ENCODE peak calls at places on chromosomes 13 and 19, in eight cellular contexts. H is SK-N-SH, Z is neural progenitor cell, W is PC-3, R is GM23338, C is HCT116, L is OCI-LY7, B is hepatocyte. T is an unnamed sample.

GRCh38 chr19:36225219-36225892 is 10.4 kb downstream of the ZNF146 start:
- DNase-seq in H (no peak), Z (no peak), W (peak; percentile 26), R (no peak), C (no peak), L (no peak), B (no peak), T (no peak)

GRCh38 chr19:48757741-48758144 is 2.4 kb downstream of the FGF21 start:
- DNase-seq in H (no peak), Z (no peak), W (no peak), R (no peak), C (no peak), L (no peak), B (no peak), T (no peak)

GRCh38 chr13:29434217-29434940 is 161.1 kb downstream of the SLC7A1 start:
- DNase-seq in H (peak; percentile 21), Z (no peak), W (no peak), R (no peak), C (no peak), L (peak; percentile 92), B (no peak), T (peak; percentile 51)

GRCh38 chr13:49733181-49733951 is 42.1 kb upstream of the EBPL start:
- DNase-seq in H (no peak), Z (no peak), W (no peak), R (no peak), C (no peak), L (no peak), B (peak; percentile 22), T (no peak)

GRCh38 chr19:2476451-2477140 is 669 bp downstream of the GADD45B start:
- DNase-seq in H (peak; percentile 66), Z (peak; percentile 73), W (peak; percentile 39), R (peak; percentile 74), C (no peak), L (peak; percentile 59), B (peak; percentile 60), T (peak; percentile 65)

GRCh38 chr13:79794936-79795335 is 314.0 kb downstream of the NDFIP2 start:
- DNase-seq in H (no peak), Z (no peak), W (no peak), R (no peak), C (no peak), L (no peak), B (no peak), T (no peak)

GRCh38 chr13:106197506-106197905 is 338.0 kb downstream of the EFNB2 start:
- DNase-seq in H (no peak), Z (no peak), W (no peak), R (no peak), C (no peak), L (no peak), B (no peak), T (no peak)

GRCh38 chr19:1045247-1045603 is 5.3 kb downstream of the ABCA7 start:
- DNase-seq in H (peak; percentile 72), Z (peak; percentile 60), W (peak; percentile 66), R (peak; percentile 98), C (peak; percentile 95), L (peak; percentile 99), B (no peak), T (peak; percentile 66)

GRCh38 chr19:43636121-43636683 is 3.4 kb downstream of the CADM4 start:
- DNase-seq in H (no peak), Z (peak; percentile 62), W (no peak), R (peak; percentile 90), C (no peak), L (no peak), B (no peak), T (no peak)

GRCh38 chr13:98315466-98315865 is 138.4 kb upstream of the RNF113B start:
- DNase-seq in H (no peak), Z (no peak), W (no peak), R (no peak), C (no peak), L (no peak), B (no peak), T (no peak)

GRCh38 chr13:109483369-109483768 is 303.0 kb downstream of the IRS2 start:
- DNase-seq in H (no peak), Z (no peak), W (no peak), R (no peak), C (no peak), L (no peak), B (no peak), T (no peak)

GRCh38 chr13:46668302-46668720 is 115.3 kb downstream of the LRCH1 start:
- DNase-seq in H (no peak), Z (no peak), W (peak; percentile 62), R (no peak), C (no peak), L (peak; percentile 18), B (no peak), T (no peak)

GRCh38 chr13:102707465-102707864 is 12.6 kb upstream of the METTL21C start:
- DNase-seq in H (peak; percentile 53), Z (no peak), W (peak; percentile 84), R (no peak), C (no peak), L (no peak), B (no peak), T (no peak)

GRCh38 chr19:33763661-33764343 is 32.9 kb upstream of the KCTD15 start:
- DNase-seq in H (peak; percentile 91), Z (no peak), W (no peak), R (peak; percentile 30), C (no peak), L (no peak), B (no peak), T (no peak)

GRCh38 chr19:42287826-42288107 is 14.2 kb upstream of the PRR19 start:
- DNase-seq in H (no peak), Z (no peak), W (no peak), R (no peak), C (no peak), L (no peak), B (no peak), T (no peak)

GRCh38 chr13:60944863-60945262 is 470.8 kb downstream of the PCDH20 start:
- DNase-seq in H (no peak), Z (no peak), W (no peak), R (no peak), C (no peak), L (no peak), B (no peak), T (no peak)
- TF ChIP-seq CTCF in H (no peak), Z (no peak), W (no peak), R (no peak), C (no peak), L (no peak), B (no peak), T (no peak)

GRCh38 chr13:40631605-40632004 is 34.8 kb downstream of the FOXO1 start:
- DNase-seq in H (no peak), Z (no peak), W (no peak), R (no peak), C (no peak), L (no peak), B (no peak), T (no peak)
- H3K4me1 ChIP-seq in H (no peaks in the 10 kb centered on the region), Z (no peaks in the 10 kb centered on the region), W (no peaks in the 10 kb centered on the region), R (peaks cover 49% of the 10 kb centered on the region), C (no peaks in the 10 kb centered on the region), L (peaks cover 66% of the 10 kb centered on the region), B (no peaks in the 10 kb centered on the region), T (no peaks in the 10 kb centered on the region)

DNA sequence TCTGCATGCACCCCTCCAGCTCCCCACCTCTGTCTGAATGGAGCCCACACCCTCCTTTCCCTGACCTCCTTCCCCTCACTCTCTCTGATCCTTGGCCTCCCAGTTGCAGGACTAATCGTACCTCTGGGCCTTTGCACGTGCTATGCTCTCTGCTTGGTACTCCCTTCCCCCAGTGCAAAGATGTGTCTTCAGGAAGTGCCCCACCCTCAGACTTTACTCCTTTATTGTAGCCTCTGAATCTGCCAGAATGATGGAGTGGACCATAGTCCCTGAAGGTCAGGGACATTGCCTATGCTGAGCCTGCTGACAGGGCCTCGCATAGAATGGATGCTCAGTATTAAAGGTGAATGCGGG is 1.3 kb upstream of the JUND start:
- DNase-seq in H (no peak), Z (no peak), W (no peak), R (no peak), C (no peak), L (no peak), B (peak; percentile 74), T (no peak)
- TF ChIP-seq EZH2phosphoT487 in H (no peak), Z (no peak), W (no peak), R (no peak), C (no peak), L (no peak), B (no peak), T (no peak)

DNA sequence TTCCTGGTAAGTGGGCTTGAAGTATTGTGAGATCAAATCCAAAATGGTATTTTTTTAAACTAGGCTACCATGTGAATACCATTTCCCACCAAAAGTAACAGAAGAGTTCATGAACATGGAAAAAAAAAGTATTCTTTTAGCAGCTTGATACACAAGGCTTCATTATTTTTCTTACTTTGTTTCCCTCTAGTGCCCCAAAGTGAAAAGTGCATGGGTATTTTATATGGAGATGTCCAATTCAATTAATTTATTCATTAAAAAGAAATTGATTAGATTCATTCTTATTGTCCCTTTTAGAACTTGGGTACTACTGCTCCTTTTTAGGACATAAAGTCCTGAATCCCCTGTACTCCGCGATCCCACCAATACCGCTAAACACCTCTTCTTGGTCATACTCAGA is 28.6 kb upstream of the SCEL start:
- DNase-seq in H (no peak), Z (no peak), W (peak; percentile 30), R (no peak), C (peak; percentile 7), L (peak; percentile 31), B (no peak), T (peak; percentile 16)
- TF ChIP-seq CTCF in H (peak; percentile 44), Z (peak; percentile 15), W (peak; percentile 52), R (peak; percentile 29), C (peak; percentile 10), L (peak; percentile 80), B (peak; percentile 28), T (peak; percentile 24)

T was measured in MM.1S.